ENCODE peak calls at places on chromosomes 1 and 21, in seven cellular contexts. B, A, L, H, K, Q and E are unnamed samples.

GRCh38 chr1:189033171-189033570 is 1444.5 kb downstream of the BRINP3 start:
- DNase-seq in H (no peak), Q (no peak), L (no peak), B (no peak), K (no peak), A (no peak), E (no peak)

GRCh38 chr1:153355445-153356071 is 2.1 kb upstream of the S100A9 start:
- DNase-seq in A (peak), Q (peak), B (peak), K (peak), H (peak), L (peak), E (peak)

GRCh38 chr21:44845418-44846200 is 27.7 kb upstream of the SUMO3 start:
- DNase-seq in Q (peak), B (peak), H (peak), K (peak), L (peak), A (peak), E (peak)

GRCh38 chr1:73886721-73887120 is 311.3 kb downstream of the LRRIQ3 start:
- DNase-seq in L (no peak), B (no peak), H (no peak), Q (no peak), A (no peak), K (no peak), E (no peak)

GRCh38 chr1:47767741-47768100 is 229.5 kb downstream of the TRABD2B start:
- DNase-seq in Q (no peak), B (no peak), K (no peak), H (peak), A (no peak), L (no peak), E (no peak)

GRCh38 chr1:89525169-89525855 is 683 bp downstream of the LRRC8B start:
- DNase-seq in A (peak), H (peak), K (no peak), L (peak), B (peak), Q (peak), E (no peak)

GRCh38 chr1:29854700-29855276 is 618.5 kb downstream of the PTPRU start:
- DNase-seq in H (no peak), K (no peak), Q (no peak), A (no peak), B (no peak), L (no peak), E (no peak)

GRCh38 chr1:208461680-208462079 is 217.5 kb upstream of the PLXNA2 start:
- DNase-seq in Q (peak), H (no peak), L (no peak), B (no peak), A (no peak), K (no peak), E (no peak)

GRCh38 chr21:44656868-44657267 is 864 bp upstream of the KRTAP12-3 start:
- DNase-seq in K (no peak), A (no peak), Q (no peak), H (no peak), L (no peak), B (no peak), E (no peak)

GRCh38 chr21:43879348-43880110 is 14.5 kb downstream of the AGPAT3 start:
- DNase-seq in A (no peak), K (no peak), Q (no peak), L (peak), B (no peak), H (no peak), E (no peak)

GRCh38 chr21:14737922-14738321 is 191.8 kb upstream of the SAMSN1 start:
- DNase-seq in B (no peak), L (no peak), K (peak), Q (peak), H (peak), A (peak), E (no peak)

GRCh38 chr1:20194770-20195463 is 8.6 kb upstream of the PLA2G2C start:
- DNase-seq in B (peak), Q (peak), L (peak), K (peak), A (peak), H (peak), E (peak)

GRCh38 chr1:226783202-226783601 is 44.1 kb upstream of the ITPKB start:
- DNase-seq in H (no peak), B (no peak), Q (no peak), K (no peak), A (no peak), L (no peak), E (no peak)

GRCh38 chr1:181260994-181261393 is 172.5 kb downstream of the IER5 start:
- DNase-seq in L (no peak), B (no peak), H (no peak), K (no peak), A (no peak), Q (no peak), E (no peak)

GRCh38 chr21:36959020-36959835 is 7.2 kb downstream of the HLCS start:
- DNase-seq in Q (no peak), K (no peak), L (no peak), A (no peak), H (no peak), B (no peak), E (no peak)

GRCh38 chr1:96236156-96236739 is 485.3 kb upstream of the PTBP2 start:
- DNase-seq in K (peak), Q (peak), B (no peak), H (peak), L (no peak), A (peak), E (peak)

GRCh38 chr1:186620526-186620925 is 59.7 kb downstream of the PTGS2 start:
- DNase-seq in A (no peak), L (no peak), K (no peak), Q (no peak), B (no peak), H (no peak), E (no peak)

GRCh38 chr1:11507309-11507708 is 28.4 kb downstream of the DISP3 start:
- DNase-seq in B (no peak), H (no peak), A (no peak), Q (no peak), K (no peak), L (no peak), E (no peak)

GRCh38 chr21:33286600-33287456 is 20.7 kb downstream of the IL10RB start:
- DNase-seq in K (peak), Q (peak), B (no peak), A (no peak), H (peak), L (no peak), E (peak)

GRCh38 chr1:183674339-183674738 is 21.2 kb upstream of the APOBEC4 start:
- DNase-seq in H (peak), B (no peak), L (no peak), K (peak), A (no peak), Q (no peak), E (peak)

GRCh38 chr1:208054885-208055507 is 144.1 kb upstream of the CD34 start:
- DNase-seq in L (no peak), H (no peak), B (no peak), K (no peak), Q (no peak), A (no peak), E (no peak)

GRCh38 chr1:163170331-163170730 is 32.4 kb downstream of the RGS5 start:
- DNase-seq in A (no peak), L (no peak), B (no peak), K (peak), Q (no peak), H (no peak), E (peak)

GRCh38 chr1:163169553-163169952 is 33.2 kb downstream of the RGS5 start:
- DNase-seq in H (no peak), Q (no peak), B (no peak), A (no peak), L (no peak), K (no peak), E (no peak)

GRCh38 chr1:163171826-163172225 is 30.9 kb downstream of the RGS5 start:
- DNase-seq in L (no peak), K (no peak), Q (no peak), H (no peak), B (no peak), A (no peak), E (no peak)

GRCh38 chr1:163172596-163172995 is 30.1 kb downstream of the RGS5 start:
- DNase-seq in L (no peak), A (no peak), K (no peak), Q (no peak), H (no peak), B (no peak), E (no peak)

DNA sequence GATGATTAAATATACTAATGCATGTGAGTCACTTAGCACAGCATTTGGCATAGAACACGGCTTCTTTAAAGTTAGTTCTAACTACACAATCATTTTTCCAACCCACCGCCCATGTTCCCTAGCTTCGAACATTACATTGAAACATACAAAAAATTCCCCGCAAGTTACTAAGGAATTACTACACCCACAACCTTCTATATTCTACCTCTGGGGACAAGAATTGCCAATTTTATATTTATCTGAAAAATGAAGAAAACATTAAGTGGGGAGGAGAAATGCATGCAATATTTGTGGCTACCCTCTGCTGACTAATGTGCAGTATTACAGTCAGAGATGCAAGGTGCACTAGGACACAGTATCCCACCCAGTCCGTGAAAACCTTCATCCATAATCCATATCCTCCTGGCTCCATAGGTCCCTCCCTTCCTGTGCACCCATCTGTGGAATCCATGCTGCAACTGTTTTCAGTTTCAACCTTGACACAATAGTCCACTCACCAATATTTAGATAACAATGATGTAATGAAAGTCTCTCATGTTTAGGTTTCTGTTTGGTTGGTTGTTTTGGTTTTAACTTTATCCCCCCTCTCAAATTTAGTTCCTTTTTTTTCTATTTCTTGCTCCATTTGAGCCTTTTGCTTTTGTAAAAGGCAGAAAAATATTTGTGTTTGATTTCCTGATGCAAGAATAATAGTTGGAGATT is 31.6 kb downstream of the RGS5 start:
- DNase-seq in Q (peak), B (no peak), A (no peak), H (no peak), L (no peak), K (peak), E (peak)
- H3K4me3 ChIP-seq in Q (no peak), B (no peak), A (no peak), H (no peak), L (no peak), K (no peak), E (no peak)

DNA sequence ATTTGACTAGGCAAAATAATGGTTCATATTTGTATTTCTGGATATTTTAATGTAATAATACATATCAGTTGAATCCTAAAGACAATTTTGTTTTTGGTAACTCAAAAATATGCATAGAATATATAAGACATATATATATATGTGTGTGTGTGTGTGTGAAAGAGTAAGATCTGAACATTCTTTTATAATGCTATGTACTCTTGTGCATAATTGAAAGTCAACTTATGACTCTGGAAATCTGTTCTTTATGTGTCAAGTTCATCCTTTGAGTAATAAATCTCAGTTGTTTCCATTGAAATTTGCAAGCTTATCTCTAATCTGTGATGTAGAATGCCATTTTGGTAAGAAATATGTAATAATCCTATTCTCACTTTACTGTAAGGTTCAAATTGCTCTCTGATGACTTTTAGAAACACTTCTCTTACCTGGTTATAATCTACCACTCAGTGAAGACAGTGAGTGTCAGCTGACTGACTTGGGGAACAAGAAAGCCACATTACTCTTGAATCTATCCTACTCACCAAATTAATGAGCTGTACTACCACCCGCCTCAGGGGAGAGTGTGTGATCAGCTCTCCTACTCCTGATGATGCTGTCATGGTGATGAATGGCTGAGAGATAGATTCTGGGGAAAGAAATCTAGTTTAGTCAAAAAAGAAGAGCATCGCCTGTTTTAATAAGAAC is 15.0 kb upstream of the NEK7 start:
- DNase-seq in Q (no peak), K (no peak), L (no peak), H (no peak), B (no peak), A (no peak), E (no peak)
- H3K4me3 ChIP-seq in Q (no peak), K (no peak), L (no peak), H (no peak), B (no peak), A (no peak), E (no peak)

GRCh38 chr21:34611528-34611927 is 3.4 kb downstream of the RCAN1 start:
- DNase-seq in K (no peak), L (no peak), Q (no peak), B (no peak), A (no peak), H (no peak), E (no peak)

GRCh38 chr21:34612056-34612455 is 2.9 kb downstream of the RCAN1 start:
- DNase-seq in B (no peak), A (peak), L (no peak), Q (no peak), K (no peak), H (no peak), E (no peak)

GRCh38 chr21:34609951-34610549 is 4.9 kb downstream of the RCAN1 start:
- DNase-seq in A (no peak), H (no peak), L (no peak), B (no peak), Q (no peak), K (no peak), E (no peak)

GRCh38 chr21:34606621-34607020 is 8.3 kb downstream of the RCAN1 start:
- DNase-seq in B (no peak), A (no peak), Q (no peak), K (no peak), L (no peak), H (no peak), E (no peak)

DNA sequence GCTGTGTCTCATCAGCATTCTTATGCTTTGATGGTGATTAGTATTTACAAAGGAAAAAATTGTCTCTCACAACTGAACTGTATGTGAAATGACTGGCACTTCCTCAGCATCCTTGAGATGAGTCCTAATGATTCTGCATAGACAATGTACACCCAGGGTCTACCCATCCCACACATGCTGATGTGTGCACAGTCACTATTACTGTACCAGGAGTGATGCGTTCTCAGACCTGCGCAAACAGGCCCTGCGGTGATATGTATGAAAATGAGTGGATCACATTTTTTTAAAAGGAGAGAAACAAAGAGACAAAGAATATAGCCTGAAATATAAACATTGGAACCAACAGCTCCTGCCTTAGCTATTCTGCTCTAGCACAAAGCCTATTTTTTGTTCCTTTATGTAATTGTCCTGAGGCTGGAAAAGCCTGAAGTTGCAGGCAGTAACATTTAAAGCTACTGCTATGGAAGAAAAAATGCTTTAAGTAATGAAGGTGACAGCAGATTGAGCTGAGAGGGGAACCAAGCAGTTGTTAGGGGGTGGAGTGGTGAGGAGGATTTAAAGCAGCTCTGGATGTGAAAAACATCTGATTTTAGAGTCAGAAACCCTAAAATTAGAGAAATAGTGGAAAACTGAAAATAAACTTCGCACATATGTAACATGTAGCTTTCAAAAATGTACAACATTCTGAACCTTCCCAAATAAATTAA is 5.5 kb downstream of the RCAN1 start:
- DNase-seq in L (no peak), Q (peak), H (no peak), A (no peak), K (no peak), B (no peak), E (no peak)
- H3K4me3 ChIP-seq in L (no peak), Q (no peak), H (no peak), A (no peak), K (no peak), B (no peak), E (no peak)

DNA sequence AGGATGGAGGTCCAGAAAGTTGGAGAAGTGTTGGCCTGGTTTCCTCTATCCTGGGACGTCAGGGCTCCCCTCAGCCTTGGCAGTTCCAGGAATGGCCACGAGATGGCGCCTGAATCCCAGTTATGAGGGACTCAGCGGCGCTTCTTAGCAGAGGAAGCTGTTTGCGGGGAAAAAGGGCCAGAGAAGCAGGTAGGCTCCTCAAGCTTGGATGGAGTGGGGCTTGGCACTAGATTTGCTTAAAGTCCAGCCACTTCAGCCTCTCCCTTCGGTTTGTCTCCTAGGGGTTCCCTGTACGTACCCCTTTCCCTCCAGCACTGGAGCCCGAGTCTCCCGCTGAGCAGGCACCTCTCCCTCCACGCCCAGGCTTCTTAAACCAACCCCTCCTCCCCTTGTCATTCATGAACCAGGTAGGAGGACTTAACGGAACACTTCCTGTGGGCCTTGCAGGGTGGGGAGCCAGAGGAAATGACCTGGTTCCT is 32.0 kb upstream of the TENT5B start:
- DNase-seq in H (peak), Q (peak), K (peak), A (peak), B (peak), L (peak), E (peak)
- H3K4me3 ChIP-seq in H (no peak), Q (no peak), K (no peak), A (no peak), B (no peak), L (peak), E (no peak)

GRCh38 chr1:205810448-205811157 is 2.4 kb downstream of the SLC41A1 start:
- DNase-seq in K (peak), H (no peak), Q (no peak), B (no peak), A (peak), L (no peak), E (peak)
- H3K4me3 ChIP-seq in K (peak), H (no peak), Q (no peak), B (peak), A (no peak), L (no peak), E (no peak)